ENCODE peak calls at places on chromosomes 4 and X, in ten cellular contexts. One of them, this sample, is unnamed.

GRCh38 chr4:123304151-123305021 is 92.2 kb upstream of the SPRY1 start:
- DNase-seq in stomach: no peak
- DNase-seq in NB4: no peak
- DNase-seq in gastrocnemius medialis: no peak
- DNase-seq in esophagus squamous epithelium: no peak
- DNase-seq in ovary: no peak
- DNase-seq in uterus: peak
- DNase-seq in GM12891: no peak
- DNase-seq in A549: no peak
- DNase-seq in GM12892: no peak
- DNase-seq in this sample: no peak

GRCh38 chrX:106726485-106727437 is at the start of gene RNF128:
- DNase-seq in GM12892: no peak
- DNase-seq in NB4: no peak
- DNase-seq in stomach: peak
- DNase-seq in ovary: peak
- DNase-seq in GM12891: no peak
- DNase-seq in uterus: no peak
- DNase-seq in esophagus squamous epithelium: no peak
- DNase-seq in gastrocnemius medialis: peak
- DNase-seq in A549: peak
- DNase-seq in this sample: peak

GRCh38 chrX:108945883-108946523 is 209.6 kb upstream of the IRS4 start:
- DNase-seq in A549: no peak
- DNase-seq in esophagus squamous epithelium: no peak
- DNase-seq in GM12891: no peak
- DNase-seq in gastrocnemius medialis: no peak
- DNase-seq in GM12892: no peak
- DNase-seq in uterus: no peak
- DNase-seq in NB4: no peak
- DNase-seq in stomach: no peak
- DNase-seq in ovary: no peak
- DNase-seq in this sample: no peak

GRCh38 chrX:57607295-57608187 is 15.7 kb downstream of the ZXDB start:
- DNase-seq in stomach: no peak
- DNase-seq in gastrocnemius medialis: no peak
- DNase-seq in esophagus squamous epithelium: no peak
- DNase-seq in uterus: no peak
- DNase-seq in GM12891: no peak
- DNase-seq in NB4: no peak
- DNase-seq in GM12892: no peak
- DNase-seq in ovary: no peak
- DNase-seq in A549: no peak
- DNase-seq in this sample: no peak

GRCh38 chr4:86594559-86595425 is 677 bp downstream of the PTPN13 start:
- DNase-seq in uterus: peak
- DNase-seq in NB4: peak
- DNase-seq in GM12891: no peak
- DNase-seq in gastrocnemius medialis: no peak
- DNase-seq in stomach: peak
- DNase-seq in esophagus squamous epithelium: no peak
- DNase-seq in A549: peak
- DNase-seq in GM12892: no peak
- DNase-seq in ovary: peak
- DNase-seq in this sample: peak

GRCh38 chrX:46298821-46299220 is 246.4 kb downstream of the ZNF674 start:
- DNase-seq in GM12891: no peak
- DNase-seq in uterus: no peak
- DNase-seq in NB4: no peak
- DNase-seq in stomach: no peak
- DNase-seq in esophagus squamous epithelium: no peak
- DNase-seq in GM12892: no peak
- DNase-seq in A549: no peak
- DNase-seq in ovary: no peak
- DNase-seq in gastrocnemius medialis: no peak
- DNase-seq in this sample: no peak

GRCh38 chr4:6343950-6344408 is 74.3 kb downstream of the WFS1 start:
- DNase-seq in ovary: no peak
- DNase-seq in stomach: peak
- DNase-seq in esophagus squamous epithelium: no peak
- DNase-seq in GM12892: no peak
- DNase-seq in NB4: no peak
- DNase-seq in uterus: no peak
- DNase-seq in gastrocnemius medialis: no peak
- DNase-seq in GM12891: no peak
- DNase-seq in A549: peak
- DNase-seq in this sample: no peak

GRCh38 chr4:165326831-165327210 is 648 bp upstream of the MSMO1 start:
- DNase-seq in NB4: peak
- DNase-seq in ovary: peak
- DNase-seq in gastrocnemius medialis: no peak
- DNase-seq in esophagus squamous epithelium: peak
- DNase-seq in stomach: no peak
- DNase-seq in A549: peak
- DNase-seq in uterus: no peak
- DNase-seq in GM12891: no peak
- DNase-seq in GM12892: no peak
- DNase-seq in this sample: peak

GRCh38 chr4:72767903-72768817 is 199.1 kb upstream of the ADAMTS3 start:
- DNase-seq in GM12892: no peak
- DNase-seq in gastrocnemius medialis: no peak
- DNase-seq in ovary: no peak
- DNase-seq in NB4: no peak
- DNase-seq in esophagus squamous epithelium: no peak
- DNase-seq in GM12891: no peak
- DNase-seq in stomach: no peak
- DNase-seq in A549: no peak
- DNase-seq in uterus: no peak
- DNase-seq in this sample: no peak

GRCh38 chr4:10502717-10503116 is 45.5 kb upstream of the ZNF518B start:
- DNase-seq in uterus: no peak
- DNase-seq in GM12892: no peak
- DNase-seq in esophagus squamous epithelium: no peak
- DNase-seq in GM12891: no peak
- DNase-seq in gastrocnemius medialis: no peak
- DNase-seq in ovary: no peak
- DNase-seq in NB4: no peak
- DNase-seq in stomach: no peak
- DNase-seq in A549: no peak
- DNase-seq in this sample: no peak

GRCh38 chrX:30302957-30303356 is 6.2 kb downstream of the NR0B1 start:
- DNase-seq in gastrocnemius medialis: peak
- DNase-seq in A549: no peak
- DNase-seq in esophagus squamous epithelium: no peak
- DNase-seq in NB4: no peak
- DNase-seq in uterus: no peak
- DNase-seq in ovary: no peak
- DNase-seq in stomach: peak
- DNase-seq in GM12891: no peak
- DNase-seq in GM12892: no peak
- DNase-seq in this sample: no peak

GRCh38 chr4:183337833-183338232 is 15.6 kb upstream of the CLDN24 start:
- DNase-seq in GM12891: no peak
- DNase-seq in gastrocnemius medialis: no peak
- DNase-seq in stomach: peak
- DNase-seq in A549: no peak
- DNase-seq in GM12892: no peak
- DNase-seq in esophagus squamous epithelium: no peak
- DNase-seq in ovary: no peak
- DNase-seq in NB4: peak
- DNase-seq in uterus: no peak
- DNase-seq in this sample: no peak

GRCh38 chr4:101156619-101157310 is 190.6 kb downstream of the PPP3CA start:
- DNase-seq in esophagus squamous epithelium: no peak
- DNase-seq in A549: no peak
- DNase-seq in uterus: no peak
- DNase-seq in GM12891: no peak
- DNase-seq in ovary: no peak
- DNase-seq in gastrocnemius medialis: no peak
- DNase-seq in stomach: no peak
- DNase-seq in NB4: no peak
- DNase-seq in GM12892: no peak
- DNase-seq in this sample: no peak

GRCh38 chr4:56134272-56134671 is 185.5 kb downstream of the CEP135 start:
- DNase-seq in stomach: no peak
- DNase-seq in GM12891: no peak
- DNase-seq in gastrocnemius medialis: no peak
- DNase-seq in A549: no peak
- DNase-seq in GM12892: no peak
- DNase-seq in ovary: no peak
- DNase-seq in NB4: no peak
- DNase-seq in esophagus squamous epithelium: no peak
- DNase-seq in uterus: no peak
- DNase-seq in this sample: peak

GRCh38 chr4:95984081-95984480 is 144.2 kb downstream of the PDHA2 start:
- DNase-seq in gastrocnemius medialis: no peak
- DNase-seq in GM12892: no peak
- DNase-seq in stomach: no peak
- DNase-seq in uterus: no peak
- DNase-seq in esophagus squamous epithelium: no peak
- DNase-seq in GM12891: no peak
- DNase-seq in NB4: no peak
- DNase-seq in A549: no peak
- DNase-seq in ovary: no peak
- DNase-seq in this sample: no peak

GRCh38 chrX:149286940-149287349 is 218.2 kb downstream of the IDS start:
- DNase-seq in stomach: peak
- DNase-seq in uterus: no peak
- DNase-seq in NB4: peak
- DNase-seq in GM12891: peak
- DNase-seq in GM12892: peak
- DNase-seq in ovary: no peak
- DNase-seq in esophagus squamous epithelium: no peak
- DNase-seq in gastrocnemius medialis: no peak
- DNase-seq in A549: peak
- DNase-seq in this sample: peak

GRCh38 chr4:184104419-184105101 is 113.1 kb downstream of the ENPP6 start:
- DNase-seq in gastrocnemius medialis: no peak
- DNase-seq in A549: peak
- DNase-seq in ovary: no peak
- DNase-seq in GM12891: no peak
- DNase-seq in esophagus squamous epithelium: no peak
- DNase-seq in GM12892: no peak
- DNase-seq in NB4: no peak
- DNase-seq in uterus: no peak
- DNase-seq in stomach: peak
- DNase-seq in this sample: no peak

GRCh38 chrX:323721-324628 is 5.4 kb upstream of the GTPBP6 start:
- DNase-seq in GM12892: no peak
- DNase-seq in NB4: peak
- DNase-seq in GM12891: no peak
- DNase-seq in A549: no peak
- DNase-seq in stomach: peak
- DNase-seq in esophagus squamous epithelium: no peak
- DNase-seq in uterus: no peak
- DNase-seq in gastrocnemius medialis: no peak
- DNase-seq in ovary: peak
- DNase-seq in this sample: peak
- TF ChIP-seq POLR2A in GM12892: no peak
- TF ChIP-seq POLR2A in NB4: no peak
- TF ChIP-seq POLR2A in GM12891: no peak
- TF ChIP-seq POLR2A in A549: no peak
- TF ChIP-seq POLR2A in stomach: no peak
- TF ChIP-seq POLR2A in esophagus squamous epithelium: no peak
- TF ChIP-seq POLR2A in uterus: no peak
- TF ChIP-seq POLR2A in gastrocnemius medialis: no peak
- TF ChIP-seq POLR2A in ovary: no peak
- TF ChIP-seq POLR2A in this sample: no peak

GRCh38 chr4:88284378-88285234 is at the start of gene PPM1K:
- DNase-seq in uterus: peak
- DNase-seq in esophagus squamous epithelium: peak
- DNase-seq in GM12892: peak
- DNase-seq in stomach: peak
- DNase-seq in ovary: peak
- DNase-seq in NB4: peak
- DNase-seq in gastrocnemius medialis: peak
- DNase-seq in A549: peak
- DNase-seq in GM12891: peak
- DNase-seq in this sample: peak
- TF ChIP-seq POLR2A in uterus: peak
- TF ChIP-seq POLR2A in esophagus squamous epithelium: peak
- TF ChIP-seq POLR2A in GM12892: peak
- TF ChIP-seq POLR2A in stomach: peak
- TF ChIP-seq POLR2A in ovary: peak
- TF ChIP-seq POLR2A in NB4: peak
- TF ChIP-seq POLR2A in gastrocnemius medialis: peak
- TF ChIP-seq POLR2A in A549: peak
- TF ChIP-seq POLR2A in GM12891: no peak
- TF ChIP-seq POLR2A in this sample: peak

DNA sequence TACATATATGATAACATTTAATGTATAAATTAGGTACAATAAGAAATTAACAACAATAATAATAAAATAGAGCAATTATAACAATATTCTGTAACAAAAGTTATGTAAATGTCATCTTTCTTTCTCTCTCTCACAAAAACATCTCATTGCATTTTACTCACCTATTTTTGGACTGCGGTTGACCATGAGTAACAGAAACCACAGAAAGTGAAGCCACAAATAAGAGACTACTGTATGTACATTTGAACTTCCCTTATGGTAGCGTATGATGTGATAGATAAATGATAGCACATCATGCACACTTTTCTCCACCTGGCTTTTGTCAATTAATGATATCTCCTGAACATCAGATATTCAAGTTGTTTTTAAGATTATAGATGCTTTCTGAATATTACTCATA is 80.5 kb downstream of the HNRNPD start:
- DNase-seq in stomach: no peak
- DNase-seq in A549: no peak
- DNase-seq in GM12891: no peak
- DNase-seq in gastrocnemius medialis: no peak
- DNase-seq in esophagus squamous epithelium: no peak
- DNase-seq in GM12892: no peak
- DNase-seq in ovary: no peak
- DNase-seq in NB4: peak
- DNase-seq in uterus: no peak
- DNase-seq in this sample: no peak
- TF ChIP-seq POLR2A in stomach: no peak
- TF ChIP-seq POLR2A in A549: no peak
- TF ChIP-seq POLR2A in GM12891: no peak
- TF ChIP-seq POLR2A in gastrocnemius medialis: no peak
- TF ChIP-seq POLR2A in esophagus squamous epithelium: no peak
- TF ChIP-seq POLR2A in GM12892: no peak
- TF ChIP-seq POLR2A in ovary: no peak
- TF ChIP-seq POLR2A in NB4: no peak
- TF ChIP-seq POLR2A in uterus: no peak
- TF ChIP-seq POLR2A in this sample: no peak

GRCh38 chr4:39686997-39687396 is 10.9 kb upstream of the UBE2K start:
- DNase-seq in GM12891: no peak
- DNase-seq in stomach: no peak
- DNase-seq in A549: no peak
- DNase-seq in gastrocnemius medialis: no peak
- DNase-seq in esophagus squamous epithelium: no peak
- DNase-seq in NB4: peak
- DNase-seq in uterus: no peak
- DNase-seq in GM12892: no peak
- DNase-seq in ovary: no peak
- DNase-seq in this sample: no peak
- TF ChIP-seq POLR2A in GM12891: no peak
- TF ChIP-seq POLR2A in stomach: no peak
- TF ChIP-seq POLR2A in A549: no peak
- TF ChIP-seq POLR2A in gastrocnemius medialis: no peak
- TF ChIP-seq POLR2A in esophagus squamous epithelium: no peak
- TF ChIP-seq POLR2A in NB4: no peak
- TF ChIP-seq POLR2A in uterus: no peak
- TF ChIP-seq POLR2A in GM12892: no peak
- TF ChIP-seq POLR2A in ovary: no peak
- TF ChIP-seq POLR2A in this sample: no peak